ENCODE peak calls at places on chromosomes 6 and 20, in five cellular contexts. O is K562, Q is H1, W is HepG2, Y is GM12878. T is an unnamed sample.

GRCh38 chr6:1657116-1657776 is 47.5 kb downstream of the FOXC1 start:
- DNase-seq in W (no peak), O (no peak), Y (no peak), Q (no peak), T (no peak)

GRCh38 chr6:28719275-28719940 is 193.7 kb downstream of the GPX5 start:
- DNase-seq in Y (no peak), Q (peak; percentile 88), W (peak; percentile 35), O (peak; percentile 47), T (peak; percentile 50)

GRCh38 chr20:35561268-35561667 is 19.4 kb downstream of the ERGIC3 start:
- DNase-seq in Y (no peak), Q (peak; percentile 66), W (peak; percentile 50), O (no peak), T (peak; percentile 59)

GRCh38 chr6:127332383-127332961 is 10.9 kb downstream of the ECHDC1 start:
- DNase-seq in Q (no peak), Y (no peak), O (no peak), W (no peak), T (no peak)

GRCh38 chr20:10910535-10911239 is 236.9 kb upstream of the JAG1 start:
- DNase-seq in Y (no peak), O (no peak), W (no peak), Q (no peak), T (no peak)

GRCh38 chr6:169623343-169623742 is 78.5 kb downstream of the WDR27 start:
- DNase-seq in W (no peak), Q (no peak), O (no peak), Y (no peak), T (no peak)

GRCh38 chr6:30234361-30234760 is 21.2 kb upstream of the TRIM26 start:
- DNase-seq in W (no peak), Q (no peak), Y (no peak), O (no peak), T (peak; percentile 8)

GRCh38 chr6:129889580-129889979 is 28.5 kb upstream of the TMEM244 start:
- DNase-seq in Y (no peak), W (no peak), Q (no peak), O (no peak), T (peak; percentile 91)

GRCh38 chr6:56144538-56145324 is 102.6 kb downstream of the COL21A1 start:
- DNase-seq in W (no peak), Q (no peak), O (no peak), Y (no peak), T (peak; percentile 64)

GRCh38 chr6:25834950-25835349 is 3.1 kb upstream of the SLC17A1 start:
- DNase-seq in Y (no peak), O (no peak), W (no peak), Q (no peak), T (no peak)

GRCh38 chr20:33561981-33562601 is 72.2 kb downstream of the CBFA2T2 start:
- DNase-seq in Y (no peak), Q (no peak), W (peak; percentile 93), O (peak; percentile 10), T (peak; percentile 95)

GRCh38 chr6:43772571-43773049 is 2.6 kb downstream of the VEGFA start:
- DNase-seq in O (peak; percentile 57), Y (no peak), W (peak; percentile 49), Q (no peak), T (no peak)

GRCh38 chr6:76043690-76044089 is 28.8 kb downstream of the IMPG1 start:
- DNase-seq in Y (no peak), W (no peak), Q (no peak), O (no peak), T (no peak)

GRCh38 chr20:49508435-49509199 is 26.1 kb upstream of the KCNB1 start:
- DNase-seq in O (peak; percentile 49), Y (peak; percentile 7), Q (no peak), W (peak; percentile 56), T (peak; percentile 45)

GRCh38 chr6:107246972-107247615 is 131.8 kb upstream of the BEND3 start:
- DNase-seq in Y (no peak), Q (no peak), W (no peak), O (no peak), T (no peak)

GRCh38 chr20:57756921-57757320 is 47.1 kb upstream of the PMEPA1 start:
- DNase-seq in W (no peak), O (no peak), Q (no peak), Y (no peak), T (no peak)

GRCh38 chr6:127855542-127856159 is 45.2 kb downstream of the THEMIS start:
- DNase-seq in Q (no peak), O (no peak), W (peak; percentile 24), Y (no peak), T (peak; percentile 45)

GRCh38 chr20:43124261-43124660 is 65.4 kb downstream of the PTPRT start:
- DNase-seq in O (no peak), Q (no peak), W (no peak), Y (no peak), T (no peak)

GRCh38 chr6:88975369-88975768 is 12.0 kb upstream of the RNGTT start:
- DNase-seq in W (no peak), Q (no peak), O (no peak), Y (no peak), T (no peak)

GRCh38 chr6:147331401-147331800 is 127.2 kb downstream of the STXBP5 start:
- DNase-seq in Q (no peak), W (no peak), O (no peak), Y (no peak), T (no peak)

GRCh38 chr6:167567142-167568033 is 242.5 kb downstream of the TTLL2 start:
- DNase-seq in Y (no peak), Q (no peak), W (no peak), O (no peak), T (no peak)

GRCh38 chr6:127288705-127289104 is 22.0 kb downstream of the RNF146 start:
- DNase-seq in Q (no peak), O (no peak), Y (no peak), W (no peak), T (peak; percentile 51)

GRCh38 chr20:5977223-5977622 is 26.8 kb downstream of the MCM8 start:
- DNase-seq in Q (no peak), W (no peak), O (no peak), Y (no peak), T (no peak)

GRCh38 chr20:9160760-9161159 is 91.9 kb downstream of the PLCB4 start:
- DNase-seq in W (no peak), Y (no peak), Q (no peak), O (no peak), T (no peak)

GRCh38 chr20:37295595-37295994 is 6.1 kb downstream of the MANBAL start:
- DNase-seq in O (no peak), W (no peak), Y (no peak), Q (no peak), T (no peak)

GRCh38 chr6:1240766-1241165 is 71.1 kb upstream of the FOXQ1 start:
- DNase-seq in O (no peak), W (no peak), Q (no peak), Y (no peak), T (peak; percentile 16)

GRCh38 chr6:108948252-108948651 is 100.0 kb downstream of the ARMC2 start:
- DNase-seq in W (no peak), Y (no peak), Q (no peak), O (no peak), T (no peak)

GRCh38 chr20:15185913-15186312 is 848.5 kb upstream of the FLRT3 start:
- DNase-seq in W (peak; percentile 68), Y (no peak), O (no peak), Q (no peak), T (no peak)

GRCh38 chr6:131924881-131925474 is 26.2 kb downstream of the CCN2 start:
- DNase-seq in Y (no peak), Q (no peak), O (no peak), W (peak; percentile 77), T (peak; percentile 66)

GRCh38 chr20:23111307-23111943 is 25.3 kb upstream of the CD93 start:
- DNase-seq in Y (no peak), O (no peak), W (no peak), Q (no peak), T (no peak)

GRCh38 chr20:24763386-24764026 is 185.6 kb upstream of the CST7 start:
- DNase-seq in W (no peak), Q (no peak), Y (no peak), O (no peak), T (no peak)

DNA sequence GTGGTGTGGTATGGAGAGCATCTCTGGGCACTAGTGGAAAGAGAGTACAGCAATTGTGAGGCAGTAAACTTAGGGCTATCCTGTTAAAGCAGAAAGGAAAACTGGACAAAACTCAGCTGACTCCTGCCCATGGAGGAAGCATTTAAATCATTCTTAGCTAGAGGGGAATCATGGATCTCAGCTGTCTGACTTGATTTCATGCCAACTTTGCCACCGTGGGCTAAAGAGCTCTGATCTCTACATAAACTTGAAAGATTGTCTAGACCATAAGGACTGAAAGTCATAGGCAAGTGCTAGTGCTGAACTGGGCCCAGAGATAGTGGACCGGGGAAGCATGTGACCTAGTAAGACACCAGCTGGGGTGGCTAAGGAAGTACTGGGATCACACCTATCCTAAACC is 651.8 kb downstream of the COL12A1 start:
- DNase-seq in Y (no peak), O (no peak), W (no peak), Q (no peak), T (no peak)
- H3K9ac ChIP-seq in Y (no peak overlapping the region), O (no peak overlapping the region), W (no peak overlapping the region), Q (no peak overlapping the region), T (no peak overlapping the region)

GRCh38 chr6:136344420-136344819 is 54.8 kb upstream of the BCLAF1 start:
- DNase-seq in Q (no peak), O (no peak), W (no peak), Y (no peak), T (peak; percentile 86)
- TF ChIP-seq CEBPB in Q (no peak), O (no peak), W (no peak), Y (no peak), T (no peak)

GRCh38 chr20:63290677-63291472 is 2.1 kb upstream of the COL20A1 start:
- DNase-seq in Q (peak; percentile 98), Y (no peak), W (peak; percentile 41), O (peak; percentile 87), T (peak; percentile 11)

GRCh38 chr20:63291811-63292210 is 1.2 kb upstream of the COL20A1 start:
- DNase-seq in Y (no peak), W (no peak), Q (no peak), O (no peak), T (no peak)

GRCh38 chr20:63293456-63293855 is 470 bp downstream of the COL20A1 start:
- DNase-seq in W (no peak), O (no peak), Q (no peak), Y (no peak), T (no peak)

GRCh38 chr20:63292904-63293303 is at the start of gene COL20A1:
- DNase-seq in Y (no peak), O (no peak), W (no peak), Q (no peak), T (no peak)

GRCh38 chr20:63292292-63292701 is 689 bp upstream of the COL20A1 start:
- DNase-seq in W (no peak), O (no peak), Q (no peak), Y (no peak), T (no peak)
- TF ChIP-seq RFX5 in W (no peak), O (no peak), Q (no peak), Y (no peak), T (no peak)

DNA sequence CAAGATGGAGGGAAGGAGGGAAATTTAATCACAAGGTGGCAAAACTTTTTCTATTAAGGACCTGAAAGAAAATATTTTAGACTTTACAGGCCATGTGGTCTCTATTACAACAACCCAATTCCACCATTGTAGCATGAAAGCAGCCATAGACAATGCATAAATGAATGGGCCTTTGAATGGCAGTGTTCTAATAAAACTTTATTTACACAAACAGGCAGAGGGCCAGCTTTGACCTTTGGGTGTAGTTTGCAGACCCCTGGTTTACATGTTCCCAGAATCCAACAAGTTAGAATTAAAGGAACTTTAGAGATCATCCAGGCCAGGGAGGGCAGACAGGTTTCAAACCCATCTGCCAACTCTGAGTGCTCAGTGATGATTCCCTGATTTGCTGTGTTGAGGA is 95.2 kb downstream of the BANF2 start:
- DNase-seq in Y (no peak), Q (no peak), O (no peak), W (no peak), T (no peak)
- H3K9ac ChIP-seq in Y (no peak overlapping the region), Q (no peak overlapping the region), O (no peak overlapping the region), W (no peak overlapping the region), T (no peak overlapping the region)

T was measured in IMR-90.